ENCODE peak calls at places on chromosomes 12 and 14, in five cellular contexts. B, R, L, N and Q are unnamed samples. For H3K9me3, the result is how much of the 10 kb centered on the place peaks cover.

GRCh38 chr12:101841069-101841468 is 10.3 kb upstream of the GNPTAB start:
- DNase-seq in N (no peak), B (no peak), R (no peak), L (no peak), Q (no peak)

GRCh38 chr12:90390947-90391346 is 564.0 kb downstream of the CCER1 start:
- DNase-seq in L (no peak), N (no peak), B (no peak), R (peak), Q (no peak)

GRCh38 chr14:76133103-76133502 is 18.6 kb upstream of the GPATCH2L start:
- DNase-seq in R (peak), N (no peak), L (no peak), B (no peak), Q (peak)

GRCh38 chr14:60163741-60164140 is 1.5 kb downstream of the DHRS7 start:
- DNase-seq in R (no peak), L (no peak), N (no peak), B (no peak), Q (peak)

GRCh38 chr12:103748002-103748401 is 93.0 kb downstream of the NT5DC3 start:
- DNase-seq in L (no peak), R (no peak), N (no peak), B (no peak), Q (no peak)

GRCh38 chr14:58133739-58134138 is 18.3 kb downstream of the ARMH4 start:
- DNase-seq in B (no peak), N (no peak), R (peak), L (no peak), Q (no peak)

GRCh38 chr14:102731101-102731870 is 46.0 kb upstream of the TRAF3 start:
- DNase-seq in R (no peak), L (no peak), B (no peak), N (no peak), Q (no peak)

GRCh38 chr12:69977991-69978390 is 153.0 kb downstream of the MYRFL start:
- DNase-seq in R (no peak), B (no peak), L (no peak), N (no peak), Q (no peak)

GRCh38 chr14:69151458-69152180 is 1.3 kb downstream of the DCAF5 start:
- DNase-seq in L (no peak), R (peak), B (peak), N (peak), Q (peak)

GRCh38 chr14:77988966-77989365 is 181.2 kb upstream of the NRXN3 start:
- DNase-seq in L (no peak), N (no peak), R (peak), B (peak), Q (no peak)

GRCh38 chr14:23801766-23802165 is 151.8 kb upstream of the DHRS4 start:
- DNase-seq in N (no peak), B (no peak), R (no peak), L (no peak), Q (no peak)

GRCh38 chr12:77893918-77894317 is 63.2 kb downstream of the NAV3 start:
- DNase-seq in B (no peak), R (peak), L (no peak), N (no peak), Q (no peak)

GRCh38 chr14:89702151-89702936 is 252.2 kb downstream of the EFCAB11 start:
- DNase-seq in L (no peak), B (peak), N (peak), R (peak), Q (no peak)

GRCh38 chr12:25315388-25315787 is 64.7 kb upstream of the KRAS start:
- DNase-seq in N (no peak), L (no peak), R (no peak), B (no peak), Q (no peak)

GRCh38 chr14:42110167-42110566 is 503.5 kb downstream of the LRFN5 start:
- DNase-seq in B (no peak), R (peak), N (no peak), L (no peak), Q (peak)
- TF ChIP-seq CTCF in B (no peak), R (peak), N (no peak), L (no peak), Q (peak)

DNA sequence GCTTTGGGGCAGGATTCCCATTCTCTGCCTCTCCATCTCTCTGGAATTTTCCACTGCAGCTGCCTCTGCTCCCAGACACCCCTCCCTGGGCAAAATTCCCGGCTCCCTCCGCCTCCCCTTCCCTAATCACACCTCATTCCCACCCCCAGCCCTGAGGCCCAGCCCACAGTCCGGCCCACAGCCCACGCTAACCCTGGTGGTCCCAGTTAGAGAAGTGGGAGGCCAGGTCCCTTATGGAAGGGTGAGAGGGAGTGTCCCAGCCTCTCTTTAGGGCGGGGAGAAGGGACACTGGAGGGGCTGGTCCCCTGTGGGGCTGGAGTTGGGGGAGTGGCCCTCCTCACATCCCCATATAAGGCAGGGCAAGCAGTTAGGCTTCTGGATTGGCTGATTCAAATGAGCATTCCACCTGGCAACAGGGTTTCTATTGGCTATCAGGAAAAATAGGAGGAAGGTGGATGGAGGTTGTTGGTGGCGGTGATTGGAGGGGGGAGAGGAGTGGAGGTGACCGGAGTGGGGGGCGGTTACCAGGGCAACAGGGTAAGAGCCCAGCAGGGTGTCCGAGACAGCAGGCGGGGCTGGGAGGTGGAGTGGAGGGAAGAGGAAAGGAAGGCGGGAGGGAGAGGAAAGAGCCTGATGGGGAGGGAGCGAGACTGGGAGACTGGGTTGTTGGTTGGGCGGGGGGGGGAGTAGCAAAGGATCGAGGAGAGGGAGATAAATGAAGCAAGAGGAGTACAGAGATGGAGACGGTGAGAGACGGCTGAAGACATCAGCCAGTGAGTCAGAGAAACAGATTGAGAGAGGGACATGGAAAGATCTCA is 1.9 kb upstream of the PTMS start:
- DNase-seq in B (peak), N (peak), L (peak), R (peak), Q (peak)
- H3K27ac ChIP-seq in B (peak), N (peak), L (peak), R (peak), Q (peak)

DNA sequence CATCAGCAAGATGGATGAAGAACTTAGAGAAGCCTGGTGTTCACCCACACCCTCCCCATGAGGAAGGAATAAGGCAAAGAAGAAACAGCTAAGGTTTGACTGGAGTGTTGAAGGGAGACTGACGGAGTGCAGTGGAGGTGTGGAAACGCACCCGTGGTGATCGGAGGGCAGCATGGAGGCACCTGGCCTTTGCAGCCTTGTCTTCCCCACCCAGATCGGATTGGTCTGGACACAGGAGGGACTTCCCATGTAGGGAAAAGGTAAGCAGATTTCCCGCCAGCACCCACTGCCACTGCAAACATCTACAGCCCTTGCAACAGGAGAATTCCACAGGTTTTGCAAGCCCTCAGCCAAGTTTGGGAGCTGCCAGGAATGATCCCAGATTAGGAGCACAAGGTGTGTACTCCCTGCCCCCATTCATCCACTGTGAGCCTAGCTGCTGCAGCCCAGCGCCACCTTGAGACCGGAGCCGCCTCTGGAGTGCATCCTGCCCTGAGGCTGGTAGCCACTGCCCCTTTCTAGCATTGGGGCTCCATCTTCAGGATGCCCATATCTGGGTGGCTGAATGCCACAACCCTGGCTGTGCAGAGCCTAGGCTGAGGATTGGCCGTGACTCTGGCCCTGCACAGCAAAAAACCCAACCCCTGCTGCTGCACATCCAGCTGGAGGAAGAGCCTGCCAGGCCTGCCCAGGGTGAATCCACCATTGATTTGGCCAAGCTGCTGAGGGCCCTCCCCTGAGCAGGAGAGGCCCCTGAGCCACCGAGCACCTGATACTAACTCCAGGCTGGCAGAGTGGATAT is 411.1 kb downstream of the TMEM121 start:
- DNase-seq in B (no peak), R (no peak), N (no peak), L (no peak), Q (no peak)
- H3K9me3 ChIP-seq in B (half or more), R (under half), N (under half), L (under half), Q (under half)

DNA sequence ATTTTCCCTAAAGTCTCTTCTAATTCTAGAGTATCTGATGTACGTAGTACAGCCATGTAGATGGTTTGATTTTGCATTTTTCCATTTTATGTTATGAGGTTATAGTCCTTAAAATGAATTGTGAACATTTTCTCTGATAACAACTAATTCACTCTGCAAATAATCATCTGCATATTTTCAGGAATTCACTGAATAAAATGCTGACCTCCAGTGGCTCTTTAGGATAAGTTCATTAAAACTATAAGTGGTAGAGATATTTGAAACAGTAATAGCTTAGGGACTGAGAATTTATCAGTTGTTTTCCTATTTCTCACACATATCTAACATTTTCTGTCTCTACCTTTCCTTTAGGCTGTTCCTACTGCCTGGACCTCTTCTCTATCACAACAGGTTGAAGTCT is 4.4 kb downstream of the MSRB3 start:
- DNase-seq in N (no peak), B (no peak), L (no peak), R (peak), Q (no peak)
- TF ChIP-seq CTCF in N (no peak), B (no peak), L (no peak), R (no peak), Q (no peak)

GRCh38 chr12:42786400-42786799 is 196.9 kb upstream of the PRICKLE1 start:
- DNase-seq in N (no peak), B (no peak), R (no peak), L (no peak), Q (no peak)

GRCh38 chr12:42790761-42791151 is 201.2 kb upstream of the PRICKLE1 start:
- DNase-seq in N (no peak), B (no peak), L (no peak), R (peak), Q (no peak)

GRCh38 chr12:42791399-42791798 is 201.9 kb upstream of the PRICKLE1 start:
- DNase-seq in B (no peak), R (no peak), L (no peak), N (no peak), Q (no peak)

GRCh38 chr12:42792265-42792664 is 202.7 kb upstream of the PRICKLE1 start:
- DNase-seq in R (no peak), L (no peak), N (no peak), B (no peak), Q (no peak)

DNA sequence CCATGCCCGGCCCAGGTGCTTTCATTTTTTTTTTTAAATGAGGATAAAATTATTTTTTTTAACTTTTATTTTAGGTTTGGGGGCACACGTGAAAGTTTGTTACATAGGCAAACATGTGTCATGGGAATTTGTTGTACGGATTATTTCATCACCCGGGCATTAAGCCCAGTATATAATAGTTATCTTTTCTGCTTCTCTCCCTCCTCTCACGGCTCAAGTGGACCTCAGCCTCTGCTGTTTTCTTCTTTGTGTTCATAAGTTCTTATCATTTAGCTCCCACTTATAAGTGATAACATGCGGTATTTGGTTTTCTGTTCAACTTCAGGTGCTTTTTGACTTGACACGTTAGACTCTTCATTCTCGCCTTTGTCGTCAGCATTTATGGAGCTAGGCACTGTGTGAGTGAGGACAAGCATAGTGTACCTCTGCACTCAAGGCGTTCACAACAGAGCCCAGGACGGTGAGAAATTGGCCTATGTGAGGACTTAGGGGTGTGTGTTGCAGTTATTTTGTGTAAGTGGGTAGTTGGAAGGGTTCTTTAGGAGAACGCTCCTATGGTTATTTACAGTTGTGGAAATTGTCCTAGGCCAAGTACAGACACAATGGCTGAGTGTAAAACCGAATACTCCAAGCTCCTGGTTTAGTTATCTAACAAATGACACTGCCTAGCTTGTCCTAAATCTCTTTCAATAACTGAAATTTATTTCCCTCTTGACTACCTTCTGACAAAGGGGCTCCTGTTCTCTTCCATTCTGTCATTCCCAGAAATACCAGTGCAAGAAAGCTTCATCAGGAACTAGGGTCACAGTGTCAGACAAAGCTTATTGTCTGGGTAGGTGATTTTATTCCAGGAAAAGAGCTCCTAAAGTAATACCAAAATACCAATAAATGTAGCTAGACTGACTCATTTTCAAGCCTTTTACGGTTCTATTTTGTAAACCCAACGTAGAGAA is 200.5 kb upstream of the PRICKLE1 start:
- DNase-seq in R (peak), B (no peak), N (no peak), L (no peak), Q (no peak)
- H3K27ac ChIP-seq in R (no peak), B (peak), N (no peak), L (no peak), Q (no peak)

DNA sequence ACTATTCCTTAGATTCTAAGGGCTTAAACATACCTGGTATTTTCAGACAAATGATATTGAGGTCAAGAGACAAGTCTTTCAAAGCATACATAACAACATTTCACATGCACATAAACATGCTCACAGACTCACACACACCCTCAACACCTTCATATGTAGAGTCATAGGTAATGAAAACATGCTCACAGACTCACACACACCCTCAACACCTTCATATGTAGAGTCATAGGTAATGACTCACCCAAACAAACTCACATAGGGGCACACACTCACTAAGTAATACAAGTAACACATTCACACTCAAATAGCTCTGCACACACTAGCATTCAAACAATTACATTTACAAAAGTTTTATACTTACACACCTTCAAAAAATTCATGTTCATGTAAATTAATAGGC is 975.5 kb downstream of the TMEM121 start:
- DNase-seq in B (no peak), L (no peak), R (no peak), N (no peak), Q (no peak)
- H3K9me3 ChIP-seq in B (under half), L (under half), R (under half), N (under half), Q (under half)

GRCh38 chr12:59179231-59179630 is 258.9 kb upstream of the LRIG3 start:
- DNase-seq in R (no peak), N (no peak), B (no peak), L (no peak), Q (no peak)

DNA sequence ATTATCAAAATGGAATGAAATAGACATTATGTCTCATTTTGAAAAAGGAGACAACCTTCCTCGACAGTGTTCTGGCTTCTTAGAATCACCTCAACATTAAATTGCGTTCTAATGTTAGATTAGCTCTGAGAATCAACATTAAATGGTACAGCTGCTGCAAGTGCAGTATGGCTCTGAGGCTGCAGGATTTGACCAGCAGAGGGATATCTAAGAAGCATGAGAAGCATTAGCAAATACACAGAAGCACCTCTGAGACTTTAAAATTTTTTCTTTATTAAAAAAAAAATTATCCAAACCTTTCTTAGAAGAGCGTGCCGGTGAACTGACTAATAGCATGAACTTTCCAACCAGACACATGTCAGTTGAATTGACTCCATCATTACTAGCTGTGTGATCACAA is 253.4 kb upstream of the LRIG3 start:
- DNase-seq in R (peak), L (no peak), N (no peak), B (no peak), Q (no peak)
- TF ChIP-seq CTCF in R (peak), L (no peak), N (no peak), B (no peak), Q (peak)